ENCODE peak calls at places on chromosomes 2 and 18, in ten cellular contexts. X is NCI-H345; Q is choroid plexus epithelial cell; T is Panc1; A is CD4-positive, alpha-beta T cell; Z is natural killer cell treated with Interleukin-12 subunit alpha and Interleukin-12 subunit beta and Interleukin-15 and Interleukin-18, amount 100 ng/mL, for 72 hours; O is activated naive CD4-positive, alpha-beta T cell treated with Interleukin-2 at 50 U/mL for 16 hours; J is T-cell; N is fibroblast of mammary gland; P is NCI-H1436. S is an unnamed sample.

GRCh38 chr2:106686814-106687213 is 199.2 kb downstream of the ST6GAL2 start:
- DNase-seq in X (no peak), Q (no peak), T (no peak), A (no peak), Z (no peak), O (no peak), J (no peak), N (no peak), P (no peak), S (no peak)

GRCh38 chr2:189222440-189222839 is 42.9 kb upstream of the COL5A2 start:
- DNase-seq in X (no peak), Q (peak), T (no peak), A (no peak), Z (no peak), O (no peak), J (no peak), N (peak), P (no peak), S (peak)

GRCh38 chr2:237262838-237263771 is 150.9 kb downstream of the COL6A3 start:
- DNase-seq in X (no peak), Q (peak), T (peak), A (no peak), Z (no peak), O (no peak), J (no peak), N (peak), P (no peak), S (no peak)

GRCh38 chr2:1489486-1489885 is 76.2 kb downstream of the TPO start:
- DNase-seq in X (no peak), Q (no peak), T (no peak), A (no peak), Z (no peak), O (no peak), J (no peak), N (no peak), P (no peak), S (no peak)

GRCh38 chr2:172102159-172102857 is 392 bp downstream of the DLX2 start:
- DNase-seq in X (no peak), Q (no peak), T (no peak), A (no peak), Z (no peak), O (peak), J (peak), N (peak), P (peak), S (no peak)

GRCh38 chr2:151051584-151052220 is 210.0 kb downstream of the RBM43 start:
- DNase-seq in X (peak), Q (peak), T (peak), A (no peak), Z (no peak), O (peak), J (no peak), N (peak), P (peak), S (peak)

GRCh38 chr2:112074506-112074905 is 19.4 kb downstream of the TMEM87B start:
- DNase-seq in X (no peak), Q (no peak), T (no peak), A (no peak), Z (no peak), O (no peak), J (no peak), N (no peak), P (no peak), S (no peak)

GRCh38 chr2:23761638-23762037 is 165.3 kb downstream of the ATAD2B start:
- DNase-seq in X (no peak), Q (peak), T (no peak), A (no peak), Z (no peak), O (no peak), J (no peak), N (no peak), P (no peak), S (no peak)

GRCh38 chr2:224401641-224402342 is at the start of gene FAM124B:
- DNase-seq in X (no peak), Q (peak), T (no peak), A (peak), Z (peak), O (peak), J (no peak), N (peak), P (no peak), S (no peak)

GRCh38 chr2:70627499-70627898 is 73.9 kb upstream of the TGFA start:
- DNase-seq in X (peak), Q (peak), T (no peak), A (no peak), Z (no peak), O (no peak), J (no peak), N (peak), P (no peak), S (peak)

GRCh38 chr2:98551316-98551715 is 57.0 kb downstream of the COA5 start:
- DNase-seq in X (no peak), Q (no peak), T (no peak), A (no peak), Z (peak), O (peak), J (no peak), N (no peak), P (no peak), S (no peak)

GRCh38 chr2:36556847-36557246 is 41.1 kb downstream of the FEZ2 start:
- DNase-seq in X (no peak), Q (peak), T (no peak), A (no peak), Z (no peak), O (no peak), J (no peak), N (peak), P (no peak), S (no peak)

GRCh38 chr2:30653847-30654246 is 153.4 kb downstream of the CAPN13 start:
- DNase-seq in X (no peak), Q (peak), T (no peak), A (no peak), Z (no peak), O (no peak), J (no peak), N (peak), P (no peak), S (no peak)

GRCh38 chr2:69033427-69034095 is 20.6 kb downstream of the ANTXR1 start:
- DNase-seq in X (no peak), Q (peak), T (no peak), A (no peak), Z (no peak), O (no peak), J (no peak), N (peak), P (no peak), S (no peak)

GRCh38 chr2:168697668-168698121 is 104.7 kb upstream of the NOSTRIN start:
- DNase-seq in X (no peak), Q (peak), T (no peak), A (no peak), Z (no peak), O (no peak), J (no peak), N (peak), P (no peak), S (no peak)

GRCh38 chr18:74510770-74511095 is 14.6 kb downstream of the CNDP2 start:
- DNase-seq in X (no peak), Q (no peak), T (no peak), A (no peak), Z (no peak), O (no peak), J (no peak), N (no peak), P (no peak), S (no peak)

GRCh38 chr18:848062-848795 is 36.2 kb upstream of the YES1 start:
- DNase-seq in X (no peak), Q (no peak), T (no peak), A (no peak), Z (no peak), O (no peak), J (no peak), N (no peak), P (no peak), S (no peak)

GRCh38 chr18:79484661-79485621 is 89.2 kb downstream of the NFATC1 start:
- DNase-seq in X (peak), Q (peak), T (no peak), A (no peak), Z (peak), O (no peak), J (no peak), N (peak), P (no peak), S (no peak)

GRCh38 chr2:170369894-170370293 is 191.9 kb downstream of the MYO3B start:
- DNase-seq in X (peak), Q (peak), T (no peak), A (no peak), Z (no peak), O (no peak), J (no peak), N (peak), P (peak), S (peak)